ENCODE peak calls at places on chromosomes 11 and 22, in six cellular contexts. B is ovary, I is HCT116, A is tibial nerve, P is body of pancreas, R is adrenal gland. H is an unnamed sample.

GRCh38 chr22:32644252-32645100 is 157.0 kb upstream of the TIMP3 start:
- DNase-seq in B (peak), I (no peak), A (no peak), P (peak), R (peak), H (peak)

GRCh38 chr22:30212363-30212995 is 34.1 kb downstream of the LIF start:
- DNase-seq in B (no peak), I (peak), A (peak), P (peak), R (peak), H (peak)

GRCh38 chr22:47176573-47177333 is 414.3 kb downstream of the TBC1D22A start:
- DNase-seq in B (peak), I (no peak), A (no peak), P (no peak), R (peak), H (no peak)

GRCh38 chr11:128415539-128415938 is 171.8 kb downstream of the ETS1 start:
- DNase-seq in B (no peak), I (no peak), A (no peak), P (no peak), R (no peak), H (no peak)

GRCh38 chr11:123231263-123231662 is 36.2 kb upstream of the CLMP start:
- DNase-seq in B (no peak), I (no peak), A (no peak), P (no peak), R (no peak), H (no peak)

GRCh38 chr22:31561238-31561887 is 65.0 kb downstream of the SFI1 start:
- DNase-seq in B (peak), I (peak), A (peak), P (peak), R (peak), H (peak)

GRCh38 chr11:3086671-3087150 is 29.5 kb upstream of the CARS1 start:
- DNase-seq in B (peak), I (no peak), A (no peak), P (no peak), R (no peak), H (no peak)

GRCh38 chr11:34327804-34328631 is 29.8 kb downstream of the ABTB2 start:
- DNase-seq in B (peak), I (no peak), A (peak), P (no peak), R (no peak), H (no peak)

GRCh38 chr11:1038361-1038760 is 1.8 kb upstream of the MUC6 start:
- DNase-seq in B (no peak), I (no peak), A (no peak), P (no peak), R (no peak), H (no peak)

GRCh38 chr22:50200333-50201190 is at the start of gene SELENOO:
- DNase-seq in B (peak), I (peak), A (peak), P (peak), R (peak), H (peak)
- TF ChIP-seq POLR2A in B (peak), I (peak), A (peak), P (peak), R (peak), H (peak)

GRCh38 chr22:37244114-37244921 is at the start of gene RAC2:
- DNase-seq in B (peak), I (peak), A (peak), P (peak), R (peak), H (peak)
- TF ChIP-seq POLR2A in B (no peak), I (no peak), A (no peak), P (peak), R (no peak), H (no peak)

DNA sequence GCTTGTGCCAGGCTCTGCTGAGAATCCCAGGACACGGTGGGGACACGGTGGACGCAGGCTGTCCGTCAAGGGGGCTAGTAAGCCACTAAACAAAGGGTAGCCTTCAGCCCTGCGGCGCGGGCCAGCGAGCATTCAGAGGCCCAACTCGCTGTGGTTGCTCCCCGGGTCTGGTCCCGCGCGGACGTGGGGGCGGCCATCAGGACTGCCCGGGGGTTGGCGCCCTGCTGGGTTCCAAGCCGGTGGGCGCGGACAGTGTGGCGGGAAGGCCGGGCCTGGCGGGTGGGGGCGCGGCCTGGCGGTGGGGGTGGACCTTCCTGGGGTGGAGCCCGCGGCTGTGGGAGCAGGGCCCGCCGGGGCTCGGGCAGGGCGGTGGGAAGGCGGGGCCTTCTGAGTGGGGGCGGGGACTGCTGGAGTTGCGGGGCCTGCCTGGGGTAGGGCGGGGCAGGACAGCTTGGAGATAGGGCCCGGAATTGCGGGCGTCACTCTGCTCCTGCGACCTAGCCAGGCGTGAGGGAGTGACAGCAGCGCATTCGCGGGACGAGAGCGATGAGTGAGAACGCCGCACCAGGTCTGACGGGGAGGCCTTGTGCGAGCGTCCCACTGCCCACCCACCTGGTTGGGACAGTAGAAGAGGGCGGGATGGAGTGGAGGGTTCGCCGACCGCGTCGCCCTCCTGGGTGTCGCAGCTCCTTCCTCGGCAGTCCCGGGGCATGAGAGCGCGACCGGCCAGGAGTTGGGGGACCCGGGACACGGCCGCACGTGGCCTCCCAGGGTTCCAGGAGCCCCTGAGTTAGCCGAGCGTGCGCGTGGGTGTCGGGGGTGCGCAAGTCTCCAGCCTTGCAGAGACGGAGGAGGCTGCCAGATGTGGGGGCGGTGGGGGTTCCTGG is at the start of gene SERHL2:
- DNase-seq in B (peak), I (no peak), A (peak), P (peak), R (peak), H (peak)
- TF ChIP-seq POLR2A in B (no peak), I (no peak), A (no peak), P (peak), R (peak), H (no peak)

GRCh38 chr11:47241740-47242400 is 6.7 kb downstream of the ACP2 start:
- DNase-seq in B (no peak), I (no peak), A (no peak), P (no peak), R (no peak), H (no peak)
- TF ChIP-seq POLR2A in B (no peak), I (no peak), A (no peak), P (no peak), R (no peak), H (no peak)

H was measured in thyroid gland.